ENCODE peak calls at places on chromosomes 12 and 14, in six cellular contexts. One of them, this sample, is unnamed.

GRCh38 chr14:80239631-80240030 is 28.3 kb upstream of the DIO2 start:
- DNase-seq in transverse colon: no peak
- DNase-seq in right lobe of liver: no peak
- DNase-seq in CD8-positive, alpha-beta T cell: no peak
- DNase-seq in ovary: no peak
- DNase-seq in OCI-LY7: no peak
- DNase-seq in this sample: no peak

GRCh38 chr12:111596985-111597730 is 2.0 kb downstream of the ATXN2 start:
- DNase-seq in ovary: peak
- DNase-seq in transverse colon: peak
- DNase-seq in CD8-positive, alpha-beta T cell: peak
- DNase-seq in OCI-LY7: peak
- DNase-seq in right lobe of liver: peak
- DNase-seq in this sample: peak

GRCh38 chr12:94195483-94195882 is 47.1 kb downstream of the PLXNC1 start:
- DNase-seq in transverse colon: no peak
- DNase-seq in OCI-LY7: no peak
- DNase-seq in right lobe of liver: no peak
- DNase-seq in ovary: no peak
- DNase-seq in CD8-positive, alpha-beta T cell: no peak
- DNase-seq in this sample: no peak

GRCh38 chr14:89425931-89426330 is 8.9 kb upstream of the FOXN3 start:
- DNase-seq in right lobe of liver: no peak
- DNase-seq in OCI-LY7: no peak
- DNase-seq in CD8-positive, alpha-beta T cell: peak
- DNase-seq in ovary: no peak
- DNase-seq in transverse colon: peak
- DNase-seq in this sample: no peak

GRCh38 chr12:6272300-6273208 is 37.9 kb upstream of the PLEKHG6 start:
- DNase-seq in ovary: no peak
- DNase-seq in CD8-positive, alpha-beta T cell: no peak
- DNase-seq in right lobe of liver: no peak
- DNase-seq in OCI-LY7: no peak
- DNase-seq in transverse colon: no peak
- DNase-seq in this sample: no peak

GRCh38 chr14:65849558-65849957 is 437.0 kb downstream of the FUT8 start:
- DNase-seq in transverse colon: no peak
- DNase-seq in ovary: no peak
- DNase-seq in OCI-LY7: no peak
- DNase-seq in CD8-positive, alpha-beta T cell: no peak
- DNase-seq in right lobe of liver: no peak
- DNase-seq in this sample: no peak

GRCh38 chr12:52636592-52637258 is 15.3 kb downstream of the KRT2 start:
- DNase-seq in right lobe of liver: no peak
- DNase-seq in CD8-positive, alpha-beta T cell: no peak
- DNase-seq in transverse colon: no peak
- DNase-seq in ovary: no peak
- DNase-seq in OCI-LY7: no peak
- DNase-seq in this sample: no peak

GRCh38 chr14:54490448-54490805 is 1.6 kb upstream of the GMFB start:
- DNase-seq in OCI-LY7: no peak
- DNase-seq in transverse colon: no peak
- DNase-seq in right lobe of liver: no peak
- DNase-seq in ovary: no peak
- DNase-seq in CD8-positive, alpha-beta T cell: no peak
- DNase-seq in this sample: no peak

GRCh38 chr12:71431991-71432390 is 7.6 kb upstream of the LGR5 start:
- DNase-seq in transverse colon: no peak
- DNase-seq in OCI-LY7: no peak
- DNase-seq in CD8-positive, alpha-beta T cell: no peak
- DNase-seq in right lobe of liver: no peak
- DNase-seq in ovary: no peak
- DNase-seq in this sample: no peak

GRCh38 chr14:60220917-60221316 is 28.1 kb upstream of the PPM1A start:
- DNase-seq in OCI-LY7: no peak
- DNase-seq in transverse colon: no peak
- DNase-seq in CD8-positive, alpha-beta T cell: no peak
- DNase-seq in ovary: no peak
- DNase-seq in right lobe of liver: no peak
- DNase-seq in this sample: no peak

GRCh38 chr14:49940805-49941421 is 48.0 kb downstream of the ARF6 start:
- DNase-seq in right lobe of liver: no peak
- DNase-seq in CD8-positive, alpha-beta T cell: no peak
- DNase-seq in OCI-LY7: peak
- DNase-seq in transverse colon: no peak
- DNase-seq in ovary: no peak
- DNase-seq in this sample: no peak

GRCh38 chr12:46187023-46187422 is 81.8 kb downstream of the SLC38A1 start:
- DNase-seq in transverse colon: no peak
- DNase-seq in right lobe of liver: peak
- DNase-seq in OCI-LY7: no peak
- DNase-seq in ovary: no peak
- DNase-seq in CD8-positive, alpha-beta T cell: no peak
- DNase-seq in this sample: no peak

GRCh38 chr14:44940944-44941343 is 20.8 kb downstream of the KLHL28 start:
- DNase-seq in transverse colon: no peak
- DNase-seq in OCI-LY7: no peak
- DNase-seq in ovary: no peak
- DNase-seq in CD8-positive, alpha-beta T cell: no peak
- DNase-seq in right lobe of liver: no peak
- DNase-seq in this sample: no peak

GRCh38 chr12:89280833-89281533 is 71.3 kb downstream of the DUSP6 start:
- DNase-seq in right lobe of liver: no peak
- DNase-seq in CD8-positive, alpha-beta T cell: no peak
- DNase-seq in ovary: no peak
- DNase-seq in OCI-LY7: no peak
- DNase-seq in transverse colon: no peak
- DNase-seq in this sample: no peak

GRCh38 chr14:23915559-23915958 is 38.0 kb upstream of the DHRS4 start:
- DNase-seq in right lobe of liver: no peak
- DNase-seq in ovary: no peak
- DNase-seq in OCI-LY7: no peak
- DNase-seq in transverse colon: no peak
- DNase-seq in CD8-positive, alpha-beta T cell: no peak
- DNase-seq in this sample: no peak

GRCh38 chr12:46359667-46360280 is 12.8 kb downstream of the SLC38A2 start:
- DNase-seq in right lobe of liver: no peak
- DNase-seq in CD8-positive, alpha-beta T cell: no peak
- DNase-seq in transverse colon: no peak
- DNase-seq in OCI-LY7: no peak
- DNase-seq in ovary: no peak
- DNase-seq in this sample: no peak

GRCh38 chr12:74816398-74817175 is 279.0 kb downstream of the ATXN7L3B start:
- DNase-seq in right lobe of liver: no peak
- DNase-seq in CD8-positive, alpha-beta T cell: no peak
- DNase-seq in ovary: no peak
- DNase-seq in transverse colon: no peak
- DNase-seq in OCI-LY7: no peak
- DNase-seq in this sample: no peak

GRCh38 chr14:49702725-49703124 is 9.8 kb downstream of the KLHDC1 start:
- DNase-seq in right lobe of liver: no peak
- DNase-seq in CD8-positive, alpha-beta T cell: no peak
- DNase-seq in ovary: no peak
- DNase-seq in OCI-LY7: no peak
- DNase-seq in transverse colon: no peak
- DNase-seq in this sample: no peak

GRCh38 chr14:78162202-78162601 is 8.0 kb upstream of the NRXN3 start:
- DNase-seq in OCI-LY7: no peak
- DNase-seq in ovary: no peak
- DNase-seq in CD8-positive, alpha-beta T cell: no peak
- DNase-seq in right lobe of liver: no peak
- DNase-seq in transverse colon: no peak
- DNase-seq in this sample: no peak

GRCh38 chr14:32552766-32553165 is 223.7 kb downstream of the AKAP6 start:
- DNase-seq in OCI-LY7: no peak
- DNase-seq in CD8-positive, alpha-beta T cell: no peak
- DNase-seq in transverse colon: no peak
- DNase-seq in ovary: no peak
- DNase-seq in right lobe of liver: no peak
- DNase-seq in this sample: no peak

GRCh38 chr14:93085916-93086315 is 29.8 kb downstream of the ITPK1 start:
- DNase-seq in right lobe of liver: no peak
- DNase-seq in CD8-positive, alpha-beta T cell: no peak
- DNase-seq in OCI-LY7: no peak
- DNase-seq in ovary: no peak
- DNase-seq in transverse colon: no peak
- DNase-seq in this sample: no peak

DNA sequence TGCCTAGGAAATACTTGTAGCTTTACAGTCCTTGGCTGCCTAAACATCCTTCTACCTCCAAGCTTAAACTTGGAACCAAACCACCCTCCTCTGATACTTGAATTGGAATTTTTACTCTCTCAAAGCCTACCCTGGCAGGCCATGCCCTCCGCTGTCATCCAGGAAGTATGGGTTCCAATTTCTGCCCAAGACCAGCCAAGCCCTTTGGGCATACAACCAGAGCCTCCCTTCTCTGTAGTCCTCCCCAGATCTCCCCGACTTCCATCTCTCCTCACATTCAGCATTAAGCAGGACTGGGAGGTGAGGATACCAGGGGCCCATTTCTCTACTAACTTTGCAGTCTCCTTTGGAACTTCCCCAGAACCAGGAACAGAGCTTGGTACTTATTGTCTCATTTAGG is 365 bp upstream of the DHH start:
- DNase-seq in right lobe of liver: no peak
- DNase-seq in transverse colon: no peak
- DNase-seq in OCI-LY7: no peak
- DNase-seq in ovary: no peak
- DNase-seq in CD8-positive, alpha-beta T cell: no peak
- DNase-seq in this sample: no peak
- H3K4me3 ChIP-seq in right lobe of liver: no peak
- H3K4me3 ChIP-seq in transverse colon: no peak
- H3K4me3 ChIP-seq in OCI-LY7: no peak
- H3K4me3 ChIP-seq in ovary: no peak
- H3K4me3 ChIP-seq in CD8-positive, alpha-beta T cell: no peak
- H3K4me3 ChIP-seq in this sample: no peak

DNA sequence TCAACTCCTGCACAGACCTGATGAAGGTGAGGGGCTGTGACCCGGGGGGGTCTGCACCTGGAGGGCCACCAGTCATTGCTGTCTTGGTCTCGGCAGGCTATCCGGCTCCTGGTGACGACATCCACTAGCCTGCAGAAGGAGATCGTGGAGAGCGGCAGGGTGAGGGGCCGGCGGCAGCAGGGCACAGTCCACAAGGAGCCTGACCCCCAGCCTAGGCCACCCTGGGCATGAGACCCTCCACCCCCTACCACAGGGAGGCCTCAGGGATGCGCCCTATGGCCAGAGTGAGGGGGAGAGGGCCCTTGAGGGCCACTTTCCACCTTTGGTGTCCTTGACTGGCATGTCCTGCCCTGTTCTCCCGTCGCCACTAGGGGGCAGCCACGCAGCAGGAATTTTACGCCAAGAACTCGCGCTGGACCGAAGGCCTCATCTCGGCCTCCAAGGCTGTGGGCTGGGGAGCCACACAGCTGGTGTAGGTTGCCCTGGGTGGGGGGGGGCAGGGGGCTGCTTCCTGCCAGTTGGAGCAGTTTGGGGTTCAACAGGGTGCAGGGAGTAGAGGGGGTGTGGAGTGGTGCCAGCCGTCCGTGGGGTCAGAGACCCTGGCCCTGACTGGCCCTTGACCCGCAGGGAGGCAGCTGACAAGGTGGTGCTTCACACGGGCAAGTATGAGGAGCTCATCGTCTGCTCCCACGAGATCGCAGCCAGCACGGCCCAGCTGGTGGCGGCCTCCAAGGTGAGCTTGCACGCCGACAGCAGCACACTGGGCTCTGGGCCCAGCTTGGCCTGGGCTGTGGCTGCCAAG is 25.0 kb downstream of the HIP1R start:
- DNase-seq in right lobe of liver: peak
- DNase-seq in OCI-LY7: peak
- DNase-seq in CD8-positive, alpha-beta T cell: peak
- DNase-seq in transverse colon: peak
- DNase-seq in ovary: peak
- DNase-seq in this sample: peak
- H3K4me3 ChIP-seq in right lobe of liver: no peak
- H3K4me3 ChIP-seq in OCI-LY7: no peak
- H3K4me3 ChIP-seq in CD8-positive, alpha-beta T cell: no peak
- H3K4me3 ChIP-seq in transverse colon: no peak
- H3K4me3 ChIP-seq in ovary: no peak
- H3K4me3 ChIP-seq in this sample: no peak

DNA sequence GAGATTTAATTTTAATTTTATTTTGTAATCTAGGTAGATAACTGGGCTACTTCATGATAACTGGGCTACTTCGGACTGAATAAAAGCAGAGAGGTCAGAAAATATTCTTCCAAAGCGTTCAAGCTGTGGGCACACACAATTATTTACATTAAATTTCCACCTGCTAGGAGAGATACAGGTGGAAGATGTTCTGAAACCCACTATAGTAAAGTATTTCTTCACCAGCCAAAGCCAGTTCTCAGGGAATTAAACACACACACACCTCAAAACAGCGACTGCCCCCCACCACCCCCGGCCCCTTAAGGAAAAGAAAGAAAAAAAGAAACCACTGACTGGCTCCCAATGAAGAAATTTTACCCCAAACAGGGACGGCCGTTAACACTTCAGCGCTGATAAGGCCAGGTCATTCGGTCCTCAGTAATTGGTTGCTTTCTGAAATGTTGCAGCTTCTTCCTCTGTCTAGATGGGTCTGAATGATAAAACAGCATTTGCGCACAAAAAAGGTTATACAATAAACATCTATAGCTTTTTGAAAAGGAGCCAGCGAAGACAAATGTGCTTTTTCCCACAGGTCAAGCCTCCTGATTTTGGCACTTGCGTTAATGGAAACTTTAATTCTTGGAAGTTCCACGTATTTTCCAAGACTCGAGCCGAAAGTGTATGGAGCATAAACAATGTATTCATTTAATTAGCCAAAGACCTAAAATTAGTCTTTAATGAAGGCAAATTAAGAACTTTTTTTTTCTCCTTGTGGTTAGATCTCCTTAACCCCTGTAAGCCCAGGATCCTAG is 819 bp upstream of the KCNJ8 start:
- DNase-seq in ovary: no peak
- DNase-seq in CD8-positive, alpha-beta T cell: no peak
- DNase-seq in right lobe of liver: no peak
- DNase-seq in OCI-LY7: no peak
- DNase-seq in transverse colon: no peak
- DNase-seq in this sample: no peak
- H3K4me3 ChIP-seq in ovary: peak
- H3K4me3 ChIP-seq in CD8-positive, alpha-beta T cell: no peak
- H3K4me3 ChIP-seq in right lobe of liver: peak
- H3K4me3 ChIP-seq in OCI-LY7: no peak
- H3K4me3 ChIP-seq in transverse colon: peak
- H3K4me3 ChIP-seq in this sample: no peak

GRCh38 chr14:100675664-100676063 is 51.0 kb upstream of the DLK1 start:
- DNase-seq in transverse colon: no peak
- DNase-seq in ovary: no peak
- DNase-seq in right lobe of liver: no peak
- DNase-seq in OCI-LY7: no peak
- DNase-seq in CD8-positive, alpha-beta T cell: no peak
- DNase-seq in this sample: no peak

GRCh38 chr14:100677925-100678765 is 48.5 kb upstream of the DLK1 start:
- DNase-seq in right lobe of liver: no peak
- DNase-seq in ovary: peak
- DNase-seq in transverse colon: peak
- DNase-seq in CD8-positive, alpha-beta T cell: no peak
- DNase-seq in OCI-LY7: no peak
- DNase-seq in this sample: no peak

GRCh38 chr14:100679170-100679569 is 47.5 kb upstream of the DLK1 start:
- DNase-seq in ovary: no peak
- DNase-seq in CD8-positive, alpha-beta T cell: no peak
- DNase-seq in OCI-LY7: no peak
- DNase-seq in transverse colon: no peak
- DNase-seq in right lobe of liver: no peak
- DNase-seq in this sample: no peak

GRCh38 chr14:100676089-100676685 is 50.5 kb upstream of the DLK1 start:
- DNase-seq in OCI-LY7: no peak
- DNase-seq in ovary: no peak
- DNase-seq in CD8-positive, alpha-beta T cell: no peak
- DNase-seq in right lobe of liver: no peak
- DNase-seq in transverse colon: peak
- DNase-seq in this sample: no peak

GRCh38 chr14:100677152-100677924 is 49.4 kb upstream of the DLK1 start:
- DNase-seq in OCI-LY7: no peak
- DNase-seq in right lobe of liver: no peak
- DNase-seq in CD8-positive, alpha-beta T cell: no peak
- DNase-seq in transverse colon: no peak
- DNase-seq in ovary: peak
- DNase-seq in this sample: no peak
- H3K4me3 ChIP-seq in OCI-LY7: no peak
- H3K4me3 ChIP-seq in right lobe of liver: no peak
- H3K4me3 ChIP-seq in CD8-positive, alpha-beta T cell: no peak
- H3K4me3 ChIP-seq in transverse colon: no peak
- H3K4me3 ChIP-seq in ovary: no peak
- H3K4me3 ChIP-seq in this sample: no peak

This sample was measured in effector memory CD4-positive, alpha-beta T cell.